ENCODE peak calls at places on chromosome 12, in six cellular contexts. One of them, this sample, is unnamed.
A peak's percentile ranks its signal among the peaks of the same experiment; 100 is the strongest.

GRCh38 chr12:19410639-19411184 is 28.6 kb upstream of the AEBP2 start:
- DNase-seq in sigmoid colon: no peak
- DNase-seq in tibial nerve: no peak
- DNase-seq in cardiac muscle cell: no peak
- DNase-seq in adrenal gland: no peak
- DNase-seq in heart left ventricle: no peak
- DNase-seq in this sample: no peak

GRCh38 chr12:90945070-90945649 is 9.8 kb downstream of the CCER1 start:
- DNase-seq in sigmoid colon: no peak
- DNase-seq in tibial nerve: no peak
- DNase-seq in cardiac muscle cell: peak; percentile 58
- DNase-seq in adrenal gland: no peak
- DNase-seq in heart left ventricle: no peak
- DNase-seq in this sample: no peak

GRCh38 chr12:57896437-57897201 is 44.7 kb upstream of the ATP23 start:
- DNase-seq in sigmoid colon: peak; percentile 92
- DNase-seq in tibial nerve: peak; percentile 70
- DNase-seq in cardiac muscle cell: peak; percentile 88
- DNase-seq in adrenal gland: peak; percentile 72
- DNase-seq in heart left ventricle: peak; percentile 86
- DNase-seq in this sample: peak; percentile 82

GRCh38 chr12:47942327-47943230 is 20.8 kb upstream of the TMEM106C start:
- DNase-seq in sigmoid colon: peak; percentile 58
- DNase-seq in tibial nerve: no peak
- DNase-seq in cardiac muscle cell: peak; percentile 9
- DNase-seq in adrenal gland: no peak
- DNase-seq in heart left ventricle: no peak
- DNase-seq in this sample: no peak

GRCh38 chr12:41663487-41664258 is 475.6 kb downstream of the PDZRN4 start:
- DNase-seq in sigmoid colon: no peak
- DNase-seq in tibial nerve: no peak
- DNase-seq in cardiac muscle cell: peak; percentile 6
- DNase-seq in adrenal gland: no peak
- DNase-seq in heart left ventricle: no peak
- DNase-seq in this sample: no peak

GRCh38 chr12:92665496-92665895 is 37.3 kb upstream of the PLEKHG7 start:
- DNase-seq in sigmoid colon: no peak
- DNase-seq in tibial nerve: no peak
- DNase-seq in cardiac muscle cell: no peak
- DNase-seq in adrenal gland: no peak
- DNase-seq in heart left ventricle: no peak
- DNase-seq in this sample: no peak

GRCh38 chr12:21677622-21678277 is 20.1 kb upstream of the LDHB start:
- DNase-seq in sigmoid colon: no peak
- DNase-seq in tibial nerve: no peak
- DNase-seq in cardiac muscle cell: no peak
- DNase-seq in adrenal gland: no peak
- DNase-seq in heart left ventricle: no peak
- DNase-seq in this sample: no peak

GRCh38 chr12:128823216-128823915 is 392 bp downstream of the SLC15A4 start:
- DNase-seq in sigmoid colon: no peak
- DNase-seq in tibial nerve: no peak
- DNase-seq in cardiac muscle cell: no peak
- DNase-seq in adrenal gland: peak; percentile 35
- DNase-seq in heart left ventricle: no peak
- DNase-seq in this sample: peak; percentile 92

GRCh38 chr12:100539209-100539608 is 34.3 kb upstream of the GAS2L3 start:
- DNase-seq in sigmoid colon: no peak
- DNase-seq in tibial nerve: no peak
- DNase-seq in cardiac muscle cell: peak; percentile 65
- DNase-seq in adrenal gland: no peak
- DNase-seq in heart left ventricle: no peak
- DNase-seq in this sample: no peak

GRCh38 chr12:92574911-92575570 is 127.7 kb upstream of the PLEKHG7 start:
- DNase-seq in sigmoid colon: no peak
- DNase-seq in tibial nerve: no peak
- DNase-seq in cardiac muscle cell: no peak
- DNase-seq in adrenal gland: no peak
- DNase-seq in heart left ventricle: no peak
- DNase-seq in this sample: no peak

GRCh38 chr12:19003110-19003509 is 126.4 kb upstream of the PLEKHA5 start:
- DNase-seq in sigmoid colon: no peak
- DNase-seq in tibial nerve: no peak
- DNase-seq in cardiac muscle cell: peak; percentile 34
- DNase-seq in adrenal gland: no peak
- DNase-seq in heart left ventricle: no peak
- DNase-seq in this sample: no peak

GRCh38 chr12:94805749-94806148 is 155.4 kb upstream of the TMCC3 start:
- DNase-seq in sigmoid colon: no peak
- DNase-seq in tibial nerve: no peak
- DNase-seq in cardiac muscle cell: peak; percentile 93
- DNase-seq in adrenal gland: no peak
- DNase-seq in heart left ventricle: no peak
- DNase-seq in this sample: no peak

GRCh38 chr12:27914956-27915355 is 57.6 kb downstream of the PTHLH start:
- DNase-seq in sigmoid colon: no peak
- DNase-seq in tibial nerve: no peak
- DNase-seq in cardiac muscle cell: no peak
- DNase-seq in adrenal gland: no peak
- DNase-seq in heart left ventricle: no peak
- DNase-seq in this sample: no peak

GRCh38 chr12:130162267-130162666 is at the start of gene FZD10:
- DNase-seq in sigmoid colon: no peak
- DNase-seq in tibial nerve: peak; percentile 32
- DNase-seq in cardiac muscle cell: peak; percentile 10
- DNase-seq in adrenal gland: peak; percentile 32
- DNase-seq in heart left ventricle: peak; percentile 49
- DNase-seq in this sample: peak; percentile 93

GRCh38 chr12:5493018-5493417 is 61.1 kb downstream of the NTF3 start:
- DNase-seq in sigmoid colon: no peak
- DNase-seq in tibial nerve: no peak
- DNase-seq in cardiac muscle cell: no peak
- DNase-seq in adrenal gland: no peak
- DNase-seq in heart left ventricle: no peak
- DNase-seq in this sample: no peak

GRCh38 chr12:59084758-59085383 is 164.6 kb upstream of the LRIG3 start:
- DNase-seq in sigmoid colon: no peak
- DNase-seq in tibial nerve: no peak
- DNase-seq in cardiac muscle cell: peak; percentile 34
- DNase-seq in adrenal gland: no peak
- DNase-seq in heart left ventricle: no peak
- DNase-seq in this sample: no peak

GRCh38 chr12:3207174-3207573 is 130.0 kb downstream of the TSPAN9 start:
- DNase-seq in sigmoid colon: no peak
- DNase-seq in tibial nerve: no peak
- DNase-seq in cardiac muscle cell: no peak
- DNase-seq in adrenal gland: no peak
- DNase-seq in heart left ventricle: no peak
- DNase-seq in this sample: no peak

GRCh38 chr12:71556881-71557280 is 106.8 kb downstream of the ZFC3H1 start:
- DNase-seq in sigmoid colon: no peak
- DNase-seq in tibial nerve: no peak
- DNase-seq in cardiac muscle cell: peak; percentile 75
- DNase-seq in adrenal gland: no peak
- DNase-seq in heart left ventricle: no peak
- DNase-seq in this sample: no peak

GRCh38 chr12:113852695-113853490 is 113.2 kb downstream of the RBM19 start:
- DNase-seq in sigmoid colon: no peak
- DNase-seq in tibial nerve: no peak
- DNase-seq in cardiac muscle cell: no peak
- DNase-seq in adrenal gland: no peak
- DNase-seq in heart left ventricle: no peak
- DNase-seq in this sample: no peak

GRCh38 chr12:19248929-19249602 is 119.5 kb downstream of the PLEKHA5 start:
- DNase-seq in sigmoid colon: no peak
- DNase-seq in tibial nerve: no peak
- DNase-seq in cardiac muscle cell: peak; percentile 62
- DNase-seq in adrenal gland: no peak
- DNase-seq in heart left ventricle: no peak
- DNase-seq in this sample: no peak

GRCh38 chr12:62021808-62022207 is 238.4 kb upstream of the USP15 start:
- DNase-seq in sigmoid colon: no peak
- DNase-seq in tibial nerve: no peak
- DNase-seq in cardiac muscle cell: no peak
- DNase-seq in adrenal gland: no peak
- DNase-seq in heart left ventricle: no peak
- DNase-seq in this sample: no peak

GRCh38 chr12:132275110-132275531 is 54.3 kb downstream of the GALNT9 start:
- DNase-seq in sigmoid colon: no peak
- DNase-seq in tibial nerve: no peak
- DNase-seq in cardiac muscle cell: peak; percentile 69
- DNase-seq in adrenal gland: no peak
- DNase-seq in heart left ventricle: no peak
- DNase-seq in this sample: peak; percentile 29
- H3K27ac ChIP-seq in sigmoid colon: no peak overlapping the region
- H3K27ac ChIP-seq in tibial nerve: no peak overlapping the region
- H3K27ac ChIP-seq in cardiac muscle cell: no peak overlapping the region
- H3K27ac ChIP-seq in adrenal gland: no peak overlapping the region
- H3K27ac ChIP-seq in heart left ventricle: no peak overlapping the region
- H3K27ac ChIP-seq in this sample: no peak overlapping the region

GRCh38 chr12:120834489-120835303 is 69.5 kb downstream of the SPPL3 start:
- DNase-seq in sigmoid colon: no peak
- DNase-seq in tibial nerve: no peak
- DNase-seq in cardiac muscle cell: no peak
- DNase-seq in adrenal gland: no peak
- DNase-seq in heart left ventricle: no peak
- DNase-seq in this sample: no peak
- TF ChIP-seq CTCF in sigmoid colon: no peak
- TF ChIP-seq CTCF in tibial nerve: no peak
- TF ChIP-seq CTCF in cardiac muscle cell: no peak
- TF ChIP-seq CTCF in adrenal gland: no peak
- TF ChIP-seq CTCF in heart left ventricle: no peak
- TF ChIP-seq CTCF in this sample: no peak

GRCh38 chr12:88223519-88223918 is 81.4 kb downstream of the TMTC3 start:
- DNase-seq in sigmoid colon: no peak
- DNase-seq in tibial nerve: no peak
- DNase-seq in cardiac muscle cell: no peak
- DNase-seq in adrenal gland: no peak
- DNase-seq in heart left ventricle: no peak
- DNase-seq in this sample: no peak
- H3K27ac ChIP-seq in sigmoid colon: no peak overlapping the region
- H3K27ac ChIP-seq in tibial nerve: no peak overlapping the region
- H3K27ac ChIP-seq in cardiac muscle cell: no peak overlapping the region
- H3K27ac ChIP-seq in adrenal gland: no peak overlapping the region
- H3K27ac ChIP-seq in heart left ventricle: no peak overlapping the region
- H3K27ac ChIP-seq in this sample: no peak overlapping the region

GRCh38 chr12:88577537-88577936 is 2.7 kb downstream of the KITLG start:
- DNase-seq in sigmoid colon: no peak
- DNase-seq in tibial nerve: no peak
- DNase-seq in cardiac muscle cell: no peak
- DNase-seq in adrenal gland: no peak
- DNase-seq in heart left ventricle: no peak
- DNase-seq in this sample: no peak
- TF ChIP-seq CTCF in sigmoid colon: peak; percentile 28
- TF ChIP-seq CTCF in tibial nerve: no peak
- TF ChIP-seq CTCF in cardiac muscle cell: peak; percentile 13
- TF ChIP-seq CTCF in adrenal gland: no peak
- TF ChIP-seq CTCF in heart left ventricle: no peak
- TF ChIP-seq CTCF in this sample: peak; percentile 27

DNA sequence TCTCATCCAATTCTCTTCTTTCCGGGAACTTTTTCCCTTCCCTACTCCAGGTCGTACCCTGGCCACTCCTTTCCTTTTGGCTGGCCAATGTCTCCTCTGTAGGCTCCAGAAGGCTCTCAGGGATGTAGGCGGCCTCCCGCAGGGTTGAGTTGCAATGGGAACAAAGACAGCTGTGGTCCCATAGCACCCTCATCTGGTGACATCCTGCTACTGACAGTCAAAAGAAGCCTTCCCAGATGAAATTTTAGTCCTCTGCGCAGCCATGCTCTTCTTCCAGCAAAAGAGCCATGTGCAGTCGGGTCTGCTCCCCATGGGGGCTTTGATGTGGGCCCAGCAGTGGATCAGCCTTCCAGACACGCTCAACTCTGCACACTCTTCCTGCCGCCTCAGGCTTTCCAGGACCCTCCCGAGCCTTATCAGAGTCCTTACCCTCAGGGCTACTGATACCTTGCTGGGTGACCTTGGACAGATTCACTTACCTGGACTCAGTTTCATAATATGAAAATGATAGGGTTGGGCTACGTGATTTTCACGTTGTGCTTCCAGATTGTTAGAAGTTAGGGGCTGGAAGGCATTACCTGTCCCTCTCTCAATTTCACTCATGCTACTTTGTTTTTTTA is 5.5 kb upstream of the CELA1 start:
- DNase-seq in sigmoid colon: no peak
- DNase-seq in tibial nerve: peak; percentile 31
- DNase-seq in cardiac muscle cell: peak; percentile 84
- DNase-seq in adrenal gland: peak; percentile 55
- DNase-seq in heart left ventricle: peak; percentile 16
- DNase-seq in this sample: no peak
- H3K27ac ChIP-seq in sigmoid colon: no peak overlapping the region
- H3K27ac ChIP-seq in tibial nerve: no peak overlapping the region
- H3K27ac ChIP-seq in cardiac muscle cell: no peak overlapping the region
- H3K27ac ChIP-seq in adrenal gland: no peak overlapping the region
- H3K27ac ChIP-seq in heart left ventricle: no peak overlapping the region
- H3K27ac ChIP-seq in this sample: no peak overlapping the region

GRCh38 chr12:121355818-121356217 is 3.6 kb upstream of the ANAPC5 start:
- DNase-seq in sigmoid colon: no peak
- DNase-seq in tibial nerve: no peak
- DNase-seq in cardiac muscle cell: no peak
- DNase-seq in adrenal gland: no peak
- DNase-seq in heart left ventricle: no peak
- DNase-seq in this sample: no peak

GRCh38 chr12:121346747-121347146 is 5.5 kb downstream of the ANAPC5 start:
- DNase-seq in sigmoid colon: no peak
- DNase-seq in tibial nerve: no peak
- DNase-seq in cardiac muscle cell: no peak
- DNase-seq in adrenal gland: no peak
- DNase-seq in heart left ventricle: no peak
- DNase-seq in this sample: no peak

GRCh38 chr12:121356657-121357056 is 4.4 kb upstream of the ANAPC5 start:
- DNase-seq in sigmoid colon: no peak
- DNase-seq in tibial nerve: no peak
- DNase-seq in cardiac muscle cell: no peak
- DNase-seq in adrenal gland: no peak
- DNase-seq in heart left ventricle: no peak
- DNase-seq in this sample: no peak

GRCh38 chr12:121357331-121357730 is 5.1 kb upstream of the ANAPC5 start:
- DNase-seq in sigmoid colon: no peak
- DNase-seq in tibial nerve: no peak
- DNase-seq in cardiac muscle cell: no peak
- DNase-seq in adrenal gland: no peak
- DNase-seq in heart left ventricle: no peak
- DNase-seq in this sample: no peak

GRCh38 chr12:121352053-121353018 is at the start of gene ANAPC5:
- DNase-seq in sigmoid colon: peak; percentile 98
- DNase-seq in tibial nerve: peak; percentile 96
- DNase-seq in cardiac muscle cell: peak; percentile 99
- DNase-seq in adrenal gland: peak; percentile 92
- DNase-seq in heart left ventricle: peak; percentile 96
- DNase-seq in this sample: peak; percentile 94
- TF ChIP-seq CTCF in sigmoid colon: no peak
- TF ChIP-seq CTCF in tibial nerve: peak; percentile 26
- TF ChIP-seq CTCF in cardiac muscle cell: no peak
- TF ChIP-seq CTCF in adrenal gland: no peak
- TF ChIP-seq CTCF in heart left ventricle: no peak
- TF ChIP-seq CTCF in this sample: no peak

GRCh38 chr12:69934011-69934410 is 109.0 kb downstream of the MYRFL start:
- DNase-seq in sigmoid colon: no peak
- DNase-seq in tibial nerve: no peak
- DNase-seq in cardiac muscle cell: no peak
- DNase-seq in adrenal gland: no peak
- DNase-seq in heart left ventricle: no peak
- DNase-seq in this sample: no peak
- H3K27ac ChIP-seq in sigmoid colon: no peak overlapping the region
- H3K27ac ChIP-seq in tibial nerve: no peak overlapping the region
- H3K27ac ChIP-seq in cardiac muscle cell: no peak overlapping the region
- H3K27ac ChIP-seq in adrenal gland: no peak overlapping the region
- H3K27ac ChIP-seq in heart left ventricle: no peak overlapping the region
- H3K27ac ChIP-seq in this sample: no peak overlapping the region